ENCODE peak calls at places on chromosomes 5 and 9, in ten cellular contexts. R is esophagus muscularis mucosa, Q is GM12891, X is HCT116, E is K562, S is esophagus squamous epithelium, U is body of pancreas, F is endothelial cell of umbilical vein, V is GM12892, J is A549. B is an unnamed sample.
A peak's percentile ranks its signal among the peaks of the same experiment; 100 is the strongest.

GRCh38 chr9:79812507-79813261 is 240.9 kb downstream of the TLE4 start:
- DNase-seq in F (no peak), J (no peak), R (no peak), S (no peak), V (no peak), Q (no peak), U (no peak), E (no peak), X (no peak), B (no peak)

GRCh38 chr9:92706218-92706940 is 36.4 kb upstream of the IPPK start:
- DNase-seq in U (no peak), E (peak; percentile 17), J (no peak), R (peak; percentile 62), S (no peak), X (peak; percentile 54), V (no peak), F (peak; percentile 13), Q (no peak), B (no peak)

GRCh38 chr5:176470539-176470938 is 22.4 kb downstream of the FAF2 start:
- DNase-seq in J (no peak), F (no peak), S (no peak), X (no peak), E (no peak), Q (no peak), R (no peak), V (no peak), U (no peak), B (no peak)

GRCh38 chr9:129880654-129881546 is 45.6 kb downstream of the USP20 start:
- DNase-seq in F (no peak), U (no peak), J (no peak), E (no peak), V (no peak), X (no peak), R (no peak), S (no peak), Q (no peak), B (no peak)

GRCh38 chr9:75200892-75201470 is 112.7 kb downstream of the OSTF1 start:
- DNase-seq in F (peak; percentile 62), U (no peak), R (no peak), Q (no peak), S (no peak), E (peak; percentile 26), X (peak; percentile 61), J (peak; percentile 8), V (no peak), B (no peak)

GRCh38 chr5:170280090-170280493 is 17.5 kb downstream of the LCP2 start:
- DNase-seq in J (no peak), F (no peak), E (no peak), Q (no peak), U (no peak), S (no peak), X (no peak), R (no peak), V (no peak), B (no peak)

GRCh38 chr5:57834829-57835554 is 352.4 kb upstream of the ACTBL2 start:
- DNase-seq in U (peak; percentile 41), Q (no peak), S (no peak), X (no peak), V (no peak), F (peak; percentile 83), E (no peak), R (no peak), J (no peak), B (no peak)

GRCh38 chr9:128702949-128703615 is 779 bp downstream of the PKN3 start:
- DNase-seq in Q (peak; percentile 64), J (peak; percentile 60), F (peak; percentile 32), S (no peak), R (no peak), U (peak; percentile 44), E (peak; percentile 82), X (no peak), V (peak; percentile 66), B (no peak)

DNA sequence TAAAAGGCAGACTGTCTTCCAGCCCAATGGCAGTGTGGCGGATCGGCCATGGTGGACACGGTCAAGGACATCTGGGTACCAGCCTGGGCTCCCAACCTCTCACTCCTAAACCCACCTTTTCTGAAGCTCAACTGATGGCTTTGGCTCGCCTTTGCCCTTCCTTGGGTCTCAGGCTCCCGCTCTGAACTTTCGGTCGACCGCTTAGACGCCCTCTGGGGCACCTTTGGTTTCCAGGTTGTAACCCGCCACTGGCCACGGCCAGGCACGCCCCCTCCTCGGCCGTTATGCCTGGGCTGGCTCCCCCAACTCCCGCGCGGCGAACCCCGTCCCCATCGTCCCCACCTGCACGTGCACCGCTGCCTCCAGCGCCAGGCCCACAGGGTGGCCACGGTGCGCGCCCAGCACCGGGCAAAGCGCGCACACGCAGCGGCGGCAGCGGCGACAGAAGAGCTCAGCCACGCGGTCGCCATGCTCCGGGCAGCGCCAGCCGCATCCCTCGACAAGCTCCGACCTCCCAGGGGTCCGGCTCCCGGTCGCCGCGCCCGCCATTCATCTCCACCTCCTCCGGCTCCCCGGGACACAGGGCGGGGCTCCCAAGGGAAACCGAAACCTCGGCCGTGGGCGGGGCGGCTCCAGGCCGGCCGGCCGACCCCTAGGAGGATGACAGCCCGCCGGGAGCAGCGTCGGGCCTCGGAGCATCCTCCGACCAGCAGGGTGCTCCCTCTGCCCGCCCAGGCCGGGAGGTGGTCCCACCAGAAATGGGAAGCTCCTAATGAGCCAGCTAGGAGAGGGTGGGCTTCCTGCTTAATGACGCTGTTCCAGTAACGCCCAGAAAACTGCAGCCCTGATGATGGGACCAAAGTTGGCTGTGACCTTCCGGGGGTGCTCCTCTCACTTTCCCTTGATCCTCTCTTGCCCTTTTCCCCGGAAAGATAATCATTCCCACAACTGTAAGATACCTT is at the start of gene TRIM14:
- DNase-seq in S (no peak), U (peak; percentile 52), Q (peak; percentile 65), X (peak; percentile 18), J (peak; percentile 83), F (peak; percentile 57), E (peak; percentile 89), R (no peak), V (peak; percentile 75), B (peak; percentile 98)
- TF ChIP-seq POLR2A in S (peak; percentile 68), U (peak; percentile 22), Q (peak; percentile 13), X (no peak), J (peak; percentile 34), F (no peak), E (peak; percentile 67), R (no peak), V (peak; percentile 57), B (peak; percentile 67)

GRCh38 chr5:119393746-119394145 is 37.9 kb downstream of the TNFAIP8 start:
- DNase-seq in X (no peak), V (no peak), J (no peak), R (no peak), Q (no peak), E (no peak), F (peak; percentile 76), S (no peak), U (no peak), B (no peak)

GRCh38 chr5:119395080-119395836 is 39.4 kb downstream of the TNFAIP8 start:
- DNase-seq in E (no peak), S (no peak), J (no peak), U (no peak), R (no peak), X (no peak), F (no peak), V (no peak), Q (no peak), B (no peak)

GRCh38 chr5:119397518-119398380 is 41.9 kb downstream of the TNFAIP8 start:
- DNase-seq in F (peak; percentile 57), E (no peak), X (no peak), Q (no peak), S (no peak), R (no peak), U (no peak), V (no peak), J (no peak), B (no peak)

GRCh38 chr5:119398713-119399492 is 43.1 kb downstream of the TNFAIP8 start:
- DNase-seq in E (no peak), U (peak; percentile 63), Q (no peak), V (no peak), X (no peak), S (no peak), F (no peak), J (no peak), R (no peak), B (no peak)

DNA sequence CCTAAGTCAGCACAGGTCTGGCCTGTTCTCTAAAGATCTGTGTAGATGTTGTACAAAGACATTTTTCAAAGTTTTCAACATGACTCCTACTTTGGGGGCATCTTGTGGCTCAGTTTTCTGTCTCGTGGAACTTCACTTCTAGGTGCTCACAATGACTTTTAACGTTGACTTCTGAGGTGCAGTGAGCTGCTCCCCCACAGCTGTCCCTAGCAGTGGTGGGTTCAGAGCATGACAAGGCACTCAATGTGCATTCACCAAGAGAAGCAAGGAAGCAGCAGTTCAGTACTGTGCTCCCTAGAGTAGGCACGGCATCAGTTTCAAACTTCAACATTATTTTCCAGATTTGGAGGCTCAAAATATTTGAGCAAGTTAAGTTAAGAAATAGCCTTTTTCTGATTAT is 40.4 kb downstream of the TNFAIP8 start:
- DNase-seq in U (no peak), R (no peak), E (no peak), Q (no peak), V (no peak), S (no peak), F (no peak), X (no peak), J (no peak), B (no peak)
- TF ChIP-seq POLR2A in U (no peak), R (no peak), E (no peak), Q (no peak), V (no peak), S (no peak), F (no peak), X (no peak), J (no peak), B (no peak)

GRCh38 chr5:423626-424258 is 19.2 kb upstream of the EXOC3 start:
- DNase-seq in R (no peak), X (no peak), F (no peak), V (no peak), U (no peak), S (no peak), E (peak; percentile 61), Q (no peak), J (no peak), B (no peak)

GRCh38 chr5:425714-426113 is 17.3 kb upstream of the EXOC3 start:
- DNase-seq in Q (no peak), E (peak; percentile 26), S (no peak), X (no peak), R (no peak), V (no peak), J (no peak), F (peak; percentile 20), U (no peak), B (no peak)

GRCh38 chr5:423233-423565 is 19.8 kb upstream of the EXOC3 start:
- DNase-seq in J (no peak), R (no peak), U (no peak), E (no peak), V (no peak), X (no peak), S (no peak), Q (no peak), F (no peak), B (no peak)

GRCh38 chr5:422323-423232 is 20.4 kb upstream of the EXOC3 start:
- DNase-seq in F (no peak), E (no peak), R (no peak), S (no peak), J (no peak), V (no peak), X (no peak), Q (no peak), U (no peak), B (no peak)

GRCh38 chr5:424259-425110 is 18.5 kb upstream of the EXOC3 start:
- DNase-seq in F (no peak), J (no peak), E (no peak), S (no peak), X (no peak), U (no peak), R (no peak), Q (peak; percentile 75), V (peak; percentile 66), B (no peak)
- TF ChIP-seq POLR2A in F (no peak), J (no peak), E (no peak), S (no peak), X (no peak), U (no peak), R (no peak), Q (peak; percentile 45), V (peak; percentile 50), B (no peak)

DNA sequence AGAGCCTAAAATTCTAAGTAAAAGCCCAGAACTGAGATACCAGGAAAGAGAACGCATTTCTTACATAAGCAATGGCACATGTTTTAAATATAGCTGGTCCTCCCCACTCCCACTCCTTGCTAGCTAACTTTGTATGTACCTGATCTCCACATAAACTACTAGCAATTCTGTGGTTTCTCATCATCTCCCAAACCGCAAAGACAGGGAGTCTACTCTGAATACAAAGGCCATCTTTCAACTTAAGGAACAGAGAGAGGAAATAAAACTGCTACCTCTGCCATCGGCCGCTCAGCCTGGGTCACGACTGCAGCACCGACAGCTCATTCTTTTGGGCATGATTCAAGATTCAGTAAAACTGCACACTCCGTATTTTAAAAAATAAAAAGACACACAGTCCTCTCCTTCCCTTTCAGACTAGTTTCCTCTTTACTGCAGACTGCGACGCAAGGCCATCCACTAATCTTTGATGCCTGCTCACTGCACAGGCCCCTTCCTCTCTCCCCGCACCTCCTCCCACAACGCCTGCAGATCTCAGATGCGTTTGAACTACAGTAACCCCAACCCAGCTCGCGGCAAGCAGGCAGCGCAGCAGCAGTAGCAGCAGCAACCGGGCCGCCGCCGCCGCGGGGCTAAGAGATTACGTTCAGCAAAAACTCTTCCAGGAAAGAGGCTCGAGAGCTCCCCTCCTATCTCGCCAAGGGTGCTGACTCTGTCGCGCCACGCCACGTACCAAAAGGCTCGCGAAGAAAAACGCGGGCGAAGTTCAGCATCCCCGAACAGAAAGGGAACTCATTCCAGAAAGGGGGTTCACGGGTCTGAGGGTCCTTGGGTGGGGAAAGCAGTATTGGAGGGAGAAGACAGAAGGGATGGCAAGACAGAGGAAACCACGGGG is 1.5 kb downstream of the RNF145 start:
- DNase-seq in V (peak; percentile 29), X (peak; percentile 33), Q (peak; percentile 31), E (peak; percentile 53), S (peak; percentile 19), J (peak; percentile 63), F (peak; percentile 82), U (peak; percentile 75), R (peak; percentile 93), B (peak; percentile 81)
- TF ChIP-seq POLR2A in V (peak; percentile 58), X (no peak), Q (peak; percentile 46), E (peak; percentile 79), S (peak; percentile 73), J (peak; percentile 39), F (no peak), U (peak; percentile 75), R (no peak), B (peak; percentile 46)